ENCODE peak calls at places on chromosomes 4 and X, in five cellular contexts. One of them, this sample, is unnamed. For H3K4me1, the result is how much of the 10 kb centered on the place peaks cover.

GRCh38 chrX:142201113-142201512 is 4.0 kb downstream of the MAGEC2 start:
- DNase-seq in stomach: no peak
- DNase-seq in ovary: no peak
- DNase-seq in suprapubic skin: no peak
- DNase-seq in sigmoid colon: no peak
- DNase-seq in this sample: no peak

GRCh38 chr4:111519683-111520082 is 625.6 kb upstream of the FAM241A start:
- DNase-seq in stomach: no peak
- DNase-seq in ovary: no peak
- DNase-seq in suprapubic skin: no peak
- DNase-seq in sigmoid colon: no peak
- DNase-seq in this sample: no peak

GRCh38 chrX:121114691-121115090 is 67.3 kb downstream of the GLUD2 start:
- DNase-seq in stomach: no peak
- DNase-seq in ovary: no peak
- DNase-seq in suprapubic skin: no peak
- DNase-seq in sigmoid colon: no peak
- DNase-seq in this sample: no peak

GRCh38 chr4:3492741-3493719 is 29.9 kb downstream of the DOK7 start:
- DNase-seq in stomach: no peak
- DNase-seq in ovary: no peak
- DNase-seq in suprapubic skin: no peak
- DNase-seq in sigmoid colon: no peak
- DNase-seq in this sample: no peak

GRCh38 chr4:52643846-52644245 is 15.3 kb downstream of the USP46 start:
- DNase-seq in stomach: peak
- DNase-seq in ovary: peak
- DNase-seq in suprapubic skin: peak
- DNase-seq in sigmoid colon: peak
- DNase-seq in this sample: peak

GRCh38 chr4:130125468-130125867 is 1029.5 kb downstream of the C4orf33 start:
- DNase-seq in stomach: no peak
- DNase-seq in ovary: no peak
- DNase-seq in suprapubic skin: no peak
- DNase-seq in sigmoid colon: no peak
- DNase-seq in this sample: no peak

GRCh38 chrX:20067709-20068315 is 48.9 kb downstream of the MAP7D2 start:
- DNase-seq in stomach: peak
- DNase-seq in ovary: peak
- DNase-seq in suprapubic skin: peak
- DNase-seq in sigmoid colon: peak
- DNase-seq in this sample: peak

GRCh38 chr4:89119836-89120235 is 8.5 kb downstream of the TIGD2 start:
- DNase-seq in stomach: no peak
- DNase-seq in ovary: no peak
- DNase-seq in suprapubic skin: no peak
- DNase-seq in sigmoid colon: no peak
- DNase-seq in this sample: no peak

DNA sequence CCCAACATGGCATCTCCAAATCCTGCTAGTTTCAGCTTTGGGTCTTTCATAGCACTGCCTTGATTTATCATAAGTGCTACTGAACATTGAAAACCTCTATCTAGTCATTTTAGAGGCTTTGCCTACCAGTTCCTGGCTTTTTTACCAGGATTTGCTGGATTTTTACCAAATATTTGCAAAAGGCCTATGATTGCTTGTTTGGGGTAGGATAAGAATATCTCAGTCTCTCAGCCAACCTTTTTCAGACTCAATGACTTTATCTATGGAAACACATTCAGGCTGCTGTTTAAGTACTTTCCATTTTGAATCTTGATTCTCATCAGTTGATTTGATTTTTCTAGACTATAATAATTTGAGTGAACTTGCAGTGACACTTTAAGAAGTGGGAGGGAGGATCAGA is 80.1 kb downstream of the NPFFR2 start:
- DNase-seq in stomach: no peak
- DNase-seq in ovary: no peak
- DNase-seq in suprapubic skin: no peak
- DNase-seq in sigmoid colon: no peak
- DNase-seq in this sample: no peak
- H3K4me1 ChIP-seq in stomach: under half
- H3K4me1 ChIP-seq in ovary: under half
- H3K4me1 ChIP-seq in suprapubic skin: under half
- H3K4me1 ChIP-seq in sigmoid colon: under half
- H3K4me1 ChIP-seq in this sample: under half

DNA sequence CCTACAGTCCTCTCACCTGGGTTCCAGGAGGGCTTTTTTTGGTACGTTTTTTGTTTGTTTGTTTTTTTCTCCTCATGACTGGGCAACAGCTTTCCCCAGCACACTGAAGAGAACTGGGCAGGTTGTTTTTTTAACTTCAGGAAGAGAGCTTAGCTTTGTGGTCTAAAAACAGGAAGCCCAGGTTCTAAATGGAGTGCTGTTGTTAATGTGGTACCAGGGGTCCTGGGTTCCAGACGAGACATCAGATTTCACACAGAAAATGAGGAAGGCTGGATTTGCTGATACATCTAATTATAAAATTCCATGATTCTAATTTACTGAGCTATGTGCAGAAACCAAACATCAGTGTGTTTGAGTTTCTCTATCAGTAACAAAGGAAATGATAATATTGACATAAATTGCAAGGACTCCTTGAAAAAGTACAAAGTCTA is 4.2 kb downstream of the MYOZ2 start:
- DNase-seq in stomach: no peak
- DNase-seq in ovary: no peak
- DNase-seq in suprapubic skin: no peak
- DNase-seq in sigmoid colon: no peak
- DNase-seq in this sample: no peak
- H3K4me3 ChIP-seq in stomach: no peak
- H3K4me3 ChIP-seq in ovary: no peak
- H3K4me3 ChIP-seq in suprapubic skin: no peak
- H3K4me3 ChIP-seq in sigmoid colon: no peak
- H3K4me3 ChIP-seq in this sample: no peak

GRCh38 chrX:73943900-73944581 is 359.9 kb upstream of the ZCCHC13 start:
- DNase-seq in stomach: peak
- DNase-seq in ovary: peak
- DNase-seq in suprapubic skin: peak
- DNase-seq in sigmoid colon: peak
- DNase-seq in this sample: peak
- TF ChIP-seq EP300 in stomach: no peak
- TF ChIP-seq EP300 in ovary: no peak
- TF ChIP-seq EP300 in suprapubic skin: no peak
- TF ChIP-seq EP300 in sigmoid colon: no peak
- TF ChIP-seq EP300 in this sample: no peak

GRCh38 chrX:77415161-77415560 is 32.0 kb upstream of the FGF16 start:
- DNase-seq in stomach: no peak
- DNase-seq in ovary: no peak
- DNase-seq in suprapubic skin: no peak
- DNase-seq in sigmoid colon: no peak
- DNase-seq in this sample: no peak
- H3K4me1 ChIP-seq in stomach: under half
- H3K4me1 ChIP-seq in ovary: under half
- H3K4me1 ChIP-seq in suprapubic skin: under half
- H3K4me1 ChIP-seq in sigmoid colon: under half
- H3K4me1 ChIP-seq in this sample: under half

GRCh38 chr4:180455226-180455625 is 1788.0 kb upstream of the TENM3 start:
- DNase-seq in stomach: no peak
- DNase-seq in ovary: no peak
- DNase-seq in suprapubic skin: no peak
- DNase-seq in sigmoid colon: no peak
- DNase-seq in this sample: no peak

GRCh38 chr4:180449395-180449956 is 1793.7 kb upstream of the TENM3 start:
- DNase-seq in stomach: no peak
- DNase-seq in ovary: no peak
- DNase-seq in suprapubic skin: no peak
- DNase-seq in sigmoid colon: no peak
- DNase-seq in this sample: no peak
- H3K4me3 ChIP-seq in stomach: no peak
- H3K4me3 ChIP-seq in ovary: no peak
- H3K4me3 ChIP-seq in suprapubic skin: no peak
- H3K4me3 ChIP-seq in sigmoid colon: no peak
- H3K4me3 ChIP-seq in this sample: no peak

DNA sequence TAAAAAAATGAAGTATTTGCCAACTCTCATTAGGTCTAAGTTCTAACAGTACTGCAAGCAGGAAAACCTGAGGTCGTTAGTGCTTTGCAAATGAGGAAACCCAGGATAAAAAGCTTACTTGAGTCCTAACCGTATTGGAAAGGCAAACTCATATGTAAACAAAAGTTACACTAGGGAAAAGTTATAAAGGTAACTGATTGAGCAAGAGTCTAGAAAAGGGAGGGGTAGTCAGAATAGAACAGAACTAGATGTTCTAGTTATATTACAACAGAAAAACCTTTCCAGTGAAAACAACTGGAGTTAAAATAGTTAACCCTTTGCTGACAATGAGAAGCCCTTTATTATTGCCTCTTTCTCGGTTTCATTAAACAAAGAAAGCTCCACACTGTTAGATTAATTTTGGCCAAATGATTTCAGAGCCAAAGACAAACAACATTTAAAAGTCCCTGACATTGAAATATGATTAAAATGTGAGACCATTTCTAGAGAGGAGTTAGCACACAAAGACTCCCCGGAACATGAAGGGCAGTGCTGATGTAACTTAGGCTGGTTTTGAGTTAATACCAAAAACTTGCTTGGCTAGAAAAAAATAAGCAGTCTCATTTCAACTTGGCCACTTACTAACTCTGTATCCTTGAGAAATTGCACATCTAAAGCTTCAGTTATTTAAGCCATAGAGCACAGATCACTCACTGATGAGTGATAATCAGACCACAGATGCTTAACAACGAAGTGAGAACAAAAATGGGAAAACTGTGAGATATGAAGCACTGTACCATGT is 66.2 kb upstream of the MAOA start:
- DNase-seq in stomach: no peak
- DNase-seq in ovary: no peak
- DNase-seq in suprapubic skin: no peak
- DNase-seq in sigmoid colon: no peak
- DNase-seq in this sample: no peak
- TF ChIP-seq EP300 in stomach: no peak
- TF ChIP-seq EP300 in ovary: no peak
- TF ChIP-seq EP300 in suprapubic skin: no peak
- TF ChIP-seq EP300 in sigmoid colon: no peak
- TF ChIP-seq EP300 in this sample: no peak

GRCh38 chrX:70481424-70481823 is 36.8 kb downstream of the DLG3 start:
- DNase-seq in stomach: no peak
- DNase-seq in ovary: no peak
- DNase-seq in suprapubic skin: no peak
- DNase-seq in sigmoid colon: no peak
- DNase-seq in this sample: peak

GRCh38 chrX:70479197-70479969 is 34.7 kb downstream of the DLG3 start:
- DNase-seq in stomach: no peak
- DNase-seq in ovary: no peak
- DNase-seq in suprapubic skin: no peak
- DNase-seq in sigmoid colon: no peak
- DNase-seq in this sample: no peak

GRCh38 chrX:70480660-70481018 is 36.0 kb downstream of the DLG3 start:
- DNase-seq in stomach: no peak
- DNase-seq in ovary: no peak
- DNase-seq in suprapubic skin: no peak
- DNase-seq in sigmoid colon: no peak
- DNase-seq in this sample: no peak

GRCh38 chrX:70478521-70478920 is 33.9 kb downstream of the DLG3 start:
- DNase-seq in stomach: no peak
- DNase-seq in ovary: no peak
- DNase-seq in suprapubic skin: no peak
- DNase-seq in sigmoid colon: no peak
- DNase-seq in this sample: no peak

DNA sequence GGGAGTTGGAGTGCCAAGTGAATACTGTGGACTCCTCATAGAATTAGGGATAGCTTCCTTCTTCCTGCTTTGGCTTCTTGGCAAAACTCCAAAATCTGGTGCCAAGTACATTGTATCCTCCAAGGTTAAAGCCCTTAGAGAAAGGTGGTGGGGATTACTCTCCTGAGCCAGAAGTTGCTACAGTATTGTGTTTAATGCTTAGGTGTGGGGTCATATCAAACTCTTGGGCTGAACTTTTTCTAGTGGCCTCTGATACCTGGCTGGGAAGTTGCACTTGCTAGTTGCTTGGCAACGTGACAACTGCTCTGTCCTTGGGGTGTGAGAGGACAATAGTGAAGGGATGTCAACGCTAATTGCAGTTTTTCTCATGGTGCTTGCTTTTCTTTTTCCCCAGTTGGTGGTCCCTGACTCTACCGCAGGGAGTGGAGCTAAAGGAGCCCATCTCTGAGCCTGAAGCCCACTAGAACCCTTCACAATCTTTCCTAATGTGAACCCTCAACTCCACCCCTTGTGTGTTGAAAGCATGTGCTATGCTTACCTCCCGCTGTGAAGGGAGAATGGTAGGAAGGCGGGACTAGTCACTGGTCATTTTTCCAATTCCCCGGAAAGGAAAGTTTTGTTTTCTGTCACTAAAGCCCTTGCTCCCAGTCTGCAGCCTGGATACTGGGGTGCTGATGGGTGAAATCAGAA is 35.5 kb downstream of the DLG3 start:
- DNase-seq in stomach: peak
- DNase-seq in ovary: peak
- DNase-seq in suprapubic skin: no peak
- DNase-seq in sigmoid colon: no peak
- DNase-seq in this sample: no peak
- H3K4me1 ChIP-seq in stomach: under half
- H3K4me1 ChIP-seq in ovary: under half
- H3K4me1 ChIP-seq in suprapubic skin: under half
- H3K4me1 ChIP-seq in sigmoid colon: under half
- H3K4me1 ChIP-seq in this sample: under half

GRCh38 chr4:929970-930625 is 2.0 kb downstream of the GAK start:
- DNase-seq in stomach: peak
- DNase-seq in ovary: no peak
- DNase-seq in suprapubic skin: no peak
- DNase-seq in sigmoid colon: no peak
- DNase-seq in this sample: peak
- H3K4me3 ChIP-seq in stomach: peak
- H3K4me3 ChIP-seq in ovary: no peak
- H3K4me3 ChIP-seq in suprapubic skin: peak
- H3K4me3 ChIP-seq in sigmoid colon: no peak
- H3K4me3 ChIP-seq in this sample: no peak

GRCh38 chrX:136130931-136131843 is 16.1 kb upstream of the FHL1 start:
- DNase-seq in stomach: no peak
- DNase-seq in ovary: no peak
- DNase-seq in suprapubic skin: no peak
- DNase-seq in sigmoid colon: no peak
- DNase-seq in this sample: no peak

GRCh38 chrX:136126371-136126770 is 21.0 kb upstream of the FHL1 start:
- DNase-seq in stomach: no peak
- DNase-seq in ovary: no peak
- DNase-seq in suprapubic skin: no peak
- DNase-seq in sigmoid colon: no peak
- DNase-seq in this sample: no peak

GRCh38 chrX:136128743-136129142 is 18.6 kb upstream of the FHL1 start:
- DNase-seq in stomach: no peak
- DNase-seq in ovary: no peak
- DNase-seq in suprapubic skin: no peak
- DNase-seq in sigmoid colon: no peak
- DNase-seq in this sample: no peak

GRCh38 chrX:136125106-136125505 is 22.2 kb upstream of the FHL1 start:
- DNase-seq in stomach: no peak
- DNase-seq in ovary: no peak
- DNase-seq in suprapubic skin: no peak
- DNase-seq in sigmoid colon: no peak
- DNase-seq in this sample: no peak

GRCh38 chrX:136126892-136127406 is 20.4 kb upstream of the FHL1 start:
- DNase-seq in stomach: no peak
- DNase-seq in ovary: no peak
- DNase-seq in suprapubic skin: no peak
- DNase-seq in sigmoid colon: no peak
- DNase-seq in this sample: no peak
- TF ChIP-seq EP300 in stomach: no peak
- TF ChIP-seq EP300 in ovary: no peak
- TF ChIP-seq EP300 in suprapubic skin: no peak
- TF ChIP-seq EP300 in sigmoid colon: no peak
- TF ChIP-seq EP300 in this sample: no peak

This sample was measured in upper lobe of left lung.